ENCODE peak calls at places on chromosomes 11 and 22, in four cellular contexts. H, X, J and C are unnamed samples.

GRCh38 chr11:45847908-45848316 is 637 bp downstream of the CRY2 start:
- DNase-seq in H (peak), X (peak), J (no peak), C (no peak)

GRCh38 chr11:128462802-128463385 is 124.5 kb downstream of the ETS1 start:
- DNase-seq in H (no peak), X (no peak), J (no peak), C (no peak)

GRCh38 chr11:120337896-120338840 is 2.0 kb downstream of the ARHGEF12 start:
- DNase-seq in H (peak), X (peak), J (no peak), C (peak)

GRCh38 chr22:30027791-30028190 is 52.5 kb upstream of the HORMAD2 start:
- DNase-seq in H (no peak), X (no peak), J (no peak), C (no peak)

GRCh38 chr11:45233804-45234170 is 52.4 kb downstream of the SYT13 start:
- DNase-seq in H (no peak), X (no peak), J (no peak), C (no peak)

GRCh38 chr11:84316866-84317560 is 1030.8 kb upstream of the CCDC90B start:
- DNase-seq in H (no peak), X (peak), J (no peak), C (no peak)

GRCh38 chr22:38462960-38463784 is 4.7 kb upstream of the KDELR3 start:
- DNase-seq in H (peak), X (no peak), J (peak), C (no peak)

GRCh38 chr11:45048313-45048841 is 97.7 kb upstream of the TP53I11 start:
- DNase-seq in H (no peak), X (no peak), J (no peak), C (no peak)

GRCh38 chr11:16917941-16918340 is 96.3 kb downstream of the PLEKHA7 start:
- DNase-seq in H (no peak), X (no peak), J (no peak), C (no peak)

GRCh38 chr22:30650508-30651116 is 15.0 kb downstream of the SLC35E4 start:
- DNase-seq in H (no peak), X (no peak), J (no peak), C (no peak)

GRCh38 chr11:42407379-42407778 is 904.4 kb upstream of the API5 start:
- DNase-seq in H (peak), X (no peak), J (peak), C (no peak)

GRCh38 chr11:113202431-113202830 is 112.0 kb upstream of the TTC12 start:
- DNase-seq in H (no peak), X (no peak), J (no peak), C (no peak)